ENCODE peak calls at places on chromosome 10, in five cellular contexts. One of them, this sample, is unnamed.
A peak's percentile ranks its signal among the peaks of the same experiment; 100 is the strongest.

GRCh38 chr10:86355571-86356038 is 11.0 kb downstream of the GRID1 start:
- DNase-seq in psoas muscle: no peak
- DNase-seq in CD4-positive, CD25-positive, alpha-beta regulatory T cell: no peak
- DNase-seq in right cardiac atrium: peak; percentile 74
- DNase-seq in stomach: no peak
- DNase-seq in this sample: no peak

GRCh38 chr10:26486304-26486703 is 48.2 kb downstream of the APBB1IP start:
- DNase-seq in psoas muscle: peak; percentile 33
- DNase-seq in CD4-positive, CD25-positive, alpha-beta regulatory T cell: no peak
- DNase-seq in right cardiac atrium: peak; percentile 68
- DNase-seq in stomach: no peak
- DNase-seq in this sample: no peak

GRCh38 chr10:113858541-113858940 is 4.1 kb downstream of the NHLRC2 start:
- DNase-seq in psoas muscle: no peak
- DNase-seq in stomach: no peak
- DNase-seq in right cardiac atrium: no peak
- DNase-seq in CD4-positive, CD25-positive, alpha-beta regulatory T cell: no peak
- DNase-seq in this sample: no peak

GRCh38 chr10:30028006-30028441 is 31.4 kb downstream of the JCAD start:
- DNase-seq in right cardiac atrium: peak; percentile 85
- DNase-seq in psoas muscle: no peak
- DNase-seq in CD4-positive, CD25-positive, alpha-beta regulatory T cell: no peak
- DNase-seq in stomach: peak; percentile 66
- DNase-seq in this sample: no peak

GRCh38 chr10:108385963-108386362 is 1221.5 kb upstream of the SORCS1 start:
- DNase-seq in CD4-positive, CD25-positive, alpha-beta regulatory T cell: no peak
- DNase-seq in psoas muscle: no peak
- DNase-seq in stomach: no peak
- DNase-seq in right cardiac atrium: no peak
- DNase-seq in this sample: no peak

GRCh38 chr10:11242443-11243386 is 225.0 kb downstream of the CELF2 start:
- DNase-seq in right cardiac atrium: peak; percentile 88
- DNase-seq in CD4-positive, CD25-positive, alpha-beta regulatory T cell: no peak
- DNase-seq in stomach: peak; percentile 42
- DNase-seq in psoas muscle: peak; percentile 39
- DNase-seq in this sample: no peak

GRCh38 chr10:103917326-103918052 is 495 bp downstream of the STN1 start:
- DNase-seq in stomach: peak; percentile 53
- DNase-seq in right cardiac atrium: peak; percentile 82
- DNase-seq in psoas muscle: peak; percentile 45
- DNase-seq in CD4-positive, CD25-positive, alpha-beta regulatory T cell: no peak
- DNase-seq in this sample: no peak

GRCh38 chr10:95561200-95562177 is at the start of gene SORBS1:
- DNase-seq in psoas muscle: peak; percentile 96
- DNase-seq in stomach: peak; percentile 98
- DNase-seq in right cardiac atrium: peak; percentile 99
- DNase-seq in CD4-positive, CD25-positive, alpha-beta regulatory T cell: peak; percentile 81
- DNase-seq in this sample: peak; percentile 82

GRCh38 chr10:123367181-123367580 is 213.0 kb downstream of the BUB3 start:
- DNase-seq in right cardiac atrium: no peak
- DNase-seq in CD4-positive, CD25-positive, alpha-beta regulatory T cell: no peak
- DNase-seq in psoas muscle: no peak
- DNase-seq in stomach: no peak
- DNase-seq in this sample: no peak

GRCh38 chr10:37948210-37948609 is 28.2 kb downstream of the ZNF25 start:
- DNase-seq in stomach: no peak
- DNase-seq in CD4-positive, CD25-positive, alpha-beta regulatory T cell: no peak
- DNase-seq in psoas muscle: no peak
- DNase-seq in right cardiac atrium: no peak
- DNase-seq in this sample: no peak

GRCh38 chr10:36670616-36671402 is 454.6 kb upstream of the ANKRD30A start:
- DNase-seq in psoas muscle: no peak
- DNase-seq in stomach: no peak
- DNase-seq in CD4-positive, CD25-positive, alpha-beta regulatory T cell: no peak
- DNase-seq in right cardiac atrium: no peak
- DNase-seq in this sample: no peak

GRCh38 chr10:3028444-3028843 is 38.9 kb upstream of the PFKP start:
- DNase-seq in stomach: no peak
- DNase-seq in psoas muscle: no peak
- DNase-seq in right cardiac atrium: no peak
- DNase-seq in CD4-positive, CD25-positive, alpha-beta regulatory T cell: no peak
- DNase-seq in this sample: no peak

GRCh38 chr10:6054884-6055283 is 7.3 kb downstream of the IL2RA start:
- DNase-seq in CD4-positive, CD25-positive, alpha-beta regulatory T cell: no peak
- DNase-seq in right cardiac atrium: no peak
- DNase-seq in psoas muscle: no peak
- DNase-seq in stomach: peak; percentile 19
- DNase-seq in this sample: no peak
- H3K27ac ChIP-seq in CD4-positive, CD25-positive, alpha-beta regulatory T cell: peak overlapping the region; percentile 94
- H3K27ac ChIP-seq in right cardiac atrium: no peak overlapping the region
- H3K27ac ChIP-seq in psoas muscle: no peak overlapping the region
- H3K27ac ChIP-seq in stomach: no peak overlapping the region
- H3K27ac ChIP-seq in this sample: no peak overlapping the region

DNA sequence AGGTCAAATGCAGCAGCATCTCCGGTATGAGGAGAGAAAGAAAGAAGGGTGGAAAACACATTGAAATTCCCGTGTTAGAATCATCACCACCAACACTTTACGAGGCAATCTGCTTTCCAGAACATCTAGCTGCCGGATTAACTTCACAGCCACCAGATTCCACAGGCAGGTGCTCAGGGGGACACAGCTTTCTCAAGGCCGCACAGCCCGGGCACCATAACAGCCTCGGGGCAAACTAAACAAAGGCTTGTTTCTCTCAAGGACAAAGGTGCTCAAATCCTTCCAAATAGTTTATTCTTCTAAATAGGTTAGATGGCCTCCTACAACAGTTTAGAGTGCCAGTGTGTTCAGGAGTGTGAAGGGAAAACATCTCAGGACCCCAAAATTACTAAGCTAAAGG is 156.3 kb downstream of the DIP2C start:
- DNase-seq in CD4-positive, CD25-positive, alpha-beta regulatory T cell: no peak
- DNase-seq in stomach: no peak
- DNase-seq in right cardiac atrium: no peak
- DNase-seq in psoas muscle: no peak
- DNase-seq in this sample: no peak
- H3K9me3 ChIP-seq in CD4-positive, CD25-positive, alpha-beta regulatory T cell: no peaks in the 10 kb centered on the region
- H3K9me3 ChIP-seq in stomach: no peaks in the 10 kb centered on the region
- H3K9me3 ChIP-seq in right cardiac atrium: no peaks in the 10 kb centered on the region
- H3K9me3 ChIP-seq in psoas muscle: no peaks in the 10 kb centered on the region
- H3K9me3 ChIP-seq in this sample: no peaks in the 10 kb centered on the region

GRCh38 chr10:69332278-69333010 is 54.1 kb downstream of the HK1 start:
- DNase-seq in stomach: peak; percentile 54
- DNase-seq in psoas muscle: no peak
- DNase-seq in right cardiac atrium: no peak
- DNase-seq in CD4-positive, CD25-positive, alpha-beta regulatory T cell: no peak
- DNase-seq in this sample: no peak

GRCh38 chr10:69333205-69333604 is 54.9 kb downstream of the HK1 start:
- DNase-seq in right cardiac atrium: peak; percentile 67
- DNase-seq in psoas muscle: no peak
- DNase-seq in CD4-positive, CD25-positive, alpha-beta regulatory T cell: no peak
- DNase-seq in stomach: peak; percentile 84
- DNase-seq in this sample: no peak

GRCh38 chr10:69328346-69328687 is 50.0 kb downstream of the HK1 start:
- DNase-seq in right cardiac atrium: no peak
- DNase-seq in psoas muscle: no peak
- DNase-seq in stomach: no peak
- DNase-seq in CD4-positive, CD25-positive, alpha-beta regulatory T cell: no peak
- DNase-seq in this sample: no peak

GRCh38 chr10:69329721-69330178 is 51.5 kb downstream of the HK1 start:
- DNase-seq in psoas muscle: no peak
- DNase-seq in CD4-positive, CD25-positive, alpha-beta regulatory T cell: no peak
- DNase-seq in right cardiac atrium: no peak
- DNase-seq in stomach: no peak
- DNase-seq in this sample: no peak

GRCh38 chr10:69331161-69331560 is 52.9 kb downstream of the HK1 start:
- DNase-seq in stomach: no peak
- DNase-seq in psoas muscle: no peak
- DNase-seq in CD4-positive, CD25-positive, alpha-beta regulatory T cell: no peak
- DNase-seq in right cardiac atrium: no peak
- DNase-seq in this sample: no peak
- H3K27ac ChIP-seq in stomach: no peak overlapping the region
- H3K27ac ChIP-seq in psoas muscle: peak overlapping the region; percentile 93
- H3K27ac ChIP-seq in CD4-positive, CD25-positive, alpha-beta regulatory T cell: no peak overlapping the region
- H3K27ac ChIP-seq in right cardiac atrium: no peak overlapping the region
- H3K27ac ChIP-seq in this sample: no peak overlapping the region

DNA sequence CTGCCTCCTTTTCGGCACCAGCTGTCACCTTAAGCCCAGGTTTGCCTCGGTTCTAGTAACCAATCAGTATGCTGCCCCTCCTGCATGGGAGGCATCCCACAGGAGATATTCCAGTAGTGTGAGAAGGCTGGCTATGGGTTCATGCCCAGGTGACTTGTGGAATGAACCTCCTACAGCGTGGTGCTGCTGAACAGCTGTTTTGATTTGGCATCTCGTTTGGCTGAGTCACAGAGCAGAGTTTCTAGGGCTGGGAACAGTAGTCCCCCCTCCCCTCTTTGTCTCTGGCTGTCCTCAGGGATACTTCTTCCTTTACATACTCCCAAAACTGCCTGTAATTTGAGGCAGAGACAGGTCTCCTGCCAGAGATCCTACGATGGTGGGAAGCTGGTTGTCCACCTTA is 16.1 kb downstream of the R3HCC1L start:
- DNase-seq in CD4-positive, CD25-positive, alpha-beta regulatory T cell: no peak
- DNase-seq in stomach: no peak
- DNase-seq in right cardiac atrium: no peak
- DNase-seq in psoas muscle: no peak
- DNase-seq in this sample: no peak
- H3K9me3 ChIP-seq in CD4-positive, CD25-positive, alpha-beta regulatory T cell: peaks cover 22% of the 10 kb centered on the region
- H3K9me3 ChIP-seq in stomach: peaks cover 7% of the 10 kb centered on the region
- H3K9me3 ChIP-seq in right cardiac atrium: no peaks in the 10 kb centered on the region
- H3K9me3 ChIP-seq in psoas muscle: peaks cover 14% of the 10 kb centered on the region
- H3K9me3 ChIP-seq in this sample: no peaks in the 10 kb centered on the region

GRCh38 chr10:67790534-67791408 is 47.2 kb downstream of the DNAJC12 start:
- DNase-seq in psoas muscle: no peak
- DNase-seq in stomach: no peak
- DNase-seq in right cardiac atrium: no peak
- DNase-seq in CD4-positive, CD25-positive, alpha-beta regulatory T cell: no peak
- DNase-seq in this sample: no peak
- H3K27ac ChIP-seq in psoas muscle: no peak overlapping the region
- H3K27ac ChIP-seq in stomach: no peak overlapping the region
- H3K27ac ChIP-seq in right cardiac atrium: no peak overlapping the region
- H3K27ac ChIP-seq in CD4-positive, CD25-positive, alpha-beta regulatory T cell: no peak overlapping the region
- H3K27ac ChIP-seq in this sample: no peak overlapping the region

DNA sequence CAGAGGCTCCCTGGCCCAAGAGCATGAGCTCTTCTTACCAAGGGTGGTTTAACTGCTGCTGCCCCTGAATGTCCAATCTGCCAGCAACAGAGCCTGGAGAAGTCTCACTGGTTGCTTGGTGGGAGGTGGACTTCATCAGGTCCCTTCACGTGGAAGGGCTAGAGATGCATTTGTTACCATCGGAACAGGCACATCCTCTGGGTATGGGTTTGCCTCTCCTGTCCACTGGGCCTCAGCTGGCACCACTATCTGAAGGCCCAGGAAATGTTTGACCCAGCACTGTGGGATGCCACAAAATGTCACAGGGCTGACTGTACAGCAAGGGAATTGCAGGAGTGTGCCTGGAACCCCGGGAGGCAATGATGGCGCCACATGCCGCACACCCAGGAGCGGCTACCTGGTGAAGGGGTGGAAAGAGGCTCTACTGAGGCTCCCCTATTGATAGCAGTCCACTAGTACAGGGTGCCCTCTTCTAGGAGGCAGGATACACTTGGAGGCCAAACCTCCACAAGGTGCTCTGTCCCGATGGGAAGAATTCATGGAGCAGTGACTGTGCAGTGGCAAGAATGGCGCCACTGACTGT is 603.1 kb upstream of the MGMT start:
- DNase-seq in CD4-positive, CD25-positive, alpha-beta regulatory T cell: no peak
- DNase-seq in right cardiac atrium: no peak
- DNase-seq in stomach: no peak
- DNase-seq in psoas muscle: no peak
- DNase-seq in this sample: no peak
- H3K9me3 ChIP-seq in CD4-positive, CD25-positive, alpha-beta regulatory T cell: no peaks in the 10 kb centered on the region
- H3K9me3 ChIP-seq in right cardiac atrium: no peaks in the 10 kb centered on the region
- H3K9me3 ChIP-seq in stomach: no peaks in the 10 kb centered on the region
- H3K9me3 ChIP-seq in psoas muscle: no peaks in the 10 kb centered on the region
- H3K9me3 ChIP-seq in this sample: no peaks in the 10 kb centered on the region